ENCODE peak calls at places on chromosomes 1 and 21, in ten cellular contexts. Z, Q, O, K, Y, S, C, X, V and M are unnamed samples.

GRCh38 chr1:82162526-82163420 is 362.0 kb downstream of the ADGRL2 start:
- DNase-seq in Z (peak), Q (no peak), O (no peak), K (no peak), Y (no peak), S (no peak), C (no peak), X (no peak), V (no peak), M (no peak)

GRCh38 chr1:9289724-9290493 is 2.8 kb upstream of the SPSB1 start:
- DNase-seq in Z (peak), Q (no peak), O (no peak), K (no peak), Y (no peak), S (no peak), C (peak), X (peak), V (no peak), M (no peak)

GRCh38 chr1:151980287-151981177 is 13.1 kb downstream of the S100A10 start:
- DNase-seq in Z (no peak), Q (no peak), O (no peak), K (no peak), Y (no peak), S (no peak), C (no peak), X (peak), V (peak), M (no peak)

GRCh38 chr1:24910751-24911650 is 19.1 kb downstream of the RUNX3 start:
- DNase-seq in Z (peak), Q (no peak), O (no peak), K (no peak), Y (peak), S (no peak), C (peak), X (no peak), V (peak), M (no peak)

GRCh38 chr1:220207406-220207805 is 64.8 kb downstream of the RAB3GAP2 start:
- DNase-seq in Z (no peak), Q (no peak), O (no peak), K (no peak), Y (no peak), S (no peak), C (no peak), X (no peak), V (no peak), M (no peak)

GRCh38 chr1:111882986-111883560 is 106.4 kb downstream of the KCND3 start:
- DNase-seq in Z (no peak), Q (no peak), O (no peak), K (no peak), Y (no peak), S (no peak), C (no peak), X (no peak), V (no peak), M (no peak)

GRCh38 chr1:185861630-185862029 is 127.4 kb downstream of the HMCN1 start:
- DNase-seq in Z (peak), Q (no peak), O (no peak), K (no peak), Y (no peak), S (no peak), C (no peak), X (no peak), V (no peak), M (no peak)

GRCh38 chr1:88741413-88741812 is 57.3 kb downstream of the PKN2 start:
- DNase-seq in Z (no peak), Q (no peak), O (no peak), K (no peak), Y (no peak), S (no peak), C (no peak), X (no peak), V (no peak), M (no peak)

GRCh38 chr1:168518201-168518689 is 25.6 kb downstream of the XCL2 start:
- DNase-seq in Z (no peak), Q (no peak), O (no peak), K (no peak), Y (no peak), S (no peak), C (no peak), X (no peak), V (no peak), M (no peak)

GRCh38 chr1:102776074-102776473 is 332.2 kb downstream of the COL11A1 start:
- DNase-seq in Z (no peak), Q (peak), O (no peak), K (no peak), Y (no peak), S (no peak), C (no peak), X (no peak), V (no peak), M (no peak)

GRCh38 chr1:174953657-174954435 is 45.9 kb upstream of the CACYBP start:
- DNase-seq in Z (peak), Q (no peak), O (no peak), K (peak), Y (no peak), S (no peak), C (no peak), X (no peak), V (peak), M (no peak)

GRCh38 chr1:193727850-193728249 is 541.4 kb upstream of the B3GALT2 start:
- DNase-seq in Z (no peak), Q (no peak), O (no peak), K (no peak), Y (no peak), S (no peak), C (no peak), X (no peak), V (no peak), M (no peak)

GRCh38 chr1:33790577-33790976 is 73.3 kb upstream of the HMGB4 start:
- DNase-seq in Z (no peak), Q (no peak), O (no peak), K (no peak), Y (no peak), S (no peak), C (no peak), X (no peak), V (no peak), M (no peak)
- TF ChIP-seq CTCF in Z (no peak), Q (no peak), O (no peak), K (no peak), Y (no peak), S (no peak), C (no peak), X (no peak), V (no peak), M (no peak)

DNA sequence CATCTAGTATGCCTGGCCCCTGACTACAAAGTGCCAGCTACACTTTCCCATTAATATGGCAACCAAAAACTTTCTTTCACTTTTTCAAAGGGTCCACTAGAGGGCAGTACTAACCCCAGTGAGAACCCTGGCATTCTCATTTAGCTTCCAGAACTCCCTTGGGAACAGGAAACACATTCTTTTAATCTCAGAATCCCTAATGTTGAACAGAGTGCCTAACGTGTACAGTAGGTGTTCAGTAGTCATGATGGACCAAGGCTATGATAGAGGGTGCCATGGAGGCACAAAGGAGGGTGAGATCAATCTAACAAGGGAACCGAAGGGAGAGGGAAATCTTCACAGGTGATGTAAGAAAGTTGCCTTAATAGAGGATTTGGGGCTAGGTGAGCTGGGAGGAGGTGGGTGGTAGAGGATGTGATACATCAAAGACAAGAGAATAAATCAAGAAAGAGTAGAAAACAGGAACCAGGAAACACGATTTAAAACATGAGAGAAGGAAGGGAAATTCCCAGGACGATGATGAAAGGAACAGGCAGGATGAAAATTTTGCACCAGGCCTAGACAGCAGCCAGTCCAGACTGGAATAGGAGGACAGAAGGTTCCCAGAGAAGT is 41.5 kb downstream of the NSL1 start:
- DNase-seq in Z (peak), Q (no peak), O (no peak), K (peak), Y (no peak), S (no peak), C (no peak), X (no peak), V (no peak), M (no peak)
- TF ChIP-seq EP300 in Z (no peak), Q (no peak), O (no peak), K (no peak), Y (no peak), S (no peak), C (no peak), X (no peak), V (no peak), M (no peak)

DNA sequence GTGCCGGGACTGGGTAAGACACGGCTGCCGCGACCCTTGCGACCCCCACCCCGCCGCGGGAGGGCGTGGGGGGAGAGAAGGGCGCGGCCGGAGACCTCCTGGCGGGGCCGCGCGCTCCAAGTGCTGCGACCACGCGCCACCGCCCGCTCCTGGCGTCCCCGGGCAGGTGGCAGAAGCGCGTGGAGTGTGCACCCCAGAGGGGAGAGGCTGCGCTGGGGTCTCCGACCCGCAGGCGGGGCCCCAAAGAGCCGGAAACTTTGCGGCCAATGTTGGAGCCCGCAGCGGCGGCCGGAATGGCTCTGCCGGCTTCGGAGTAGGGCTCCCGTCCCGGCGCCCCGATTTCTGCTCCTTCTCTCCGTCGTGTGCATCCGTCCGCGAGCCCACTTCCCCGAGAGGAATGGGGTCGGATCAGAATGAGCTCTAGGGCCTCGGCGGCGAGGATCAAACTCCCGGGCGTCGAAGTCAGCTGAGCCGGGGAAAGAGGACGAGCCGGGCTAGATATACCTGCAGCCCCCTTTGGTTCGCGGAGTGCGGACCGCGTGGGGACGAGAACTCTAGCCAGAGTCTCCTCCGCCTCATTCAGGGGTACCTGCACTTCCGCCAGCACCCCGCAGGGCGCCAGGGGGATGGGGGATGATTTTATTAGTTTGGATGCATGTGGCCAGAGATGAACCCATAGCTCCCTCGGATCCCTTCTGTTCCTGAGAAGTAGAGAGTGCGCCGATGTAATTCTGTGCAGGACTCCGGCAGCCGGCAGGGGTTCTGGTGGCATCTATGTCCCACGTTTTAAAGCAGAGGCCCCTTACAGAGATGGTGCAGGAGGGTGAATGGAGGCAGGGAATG is 751 bp downstream of the STUM start:
- DNase-seq in Z (no peak), Q (no peak), O (peak), K (no peak), Y (no peak), S (no peak), C (no peak), X (no peak), V (peak), M (no peak)
- H3K4me3 ChIP-seq in Z (peak), Q (peak), O (peak), K (peak), Y (peak), S (peak), C (peak), X (peak), V (peak), M (peak)

DNA sequence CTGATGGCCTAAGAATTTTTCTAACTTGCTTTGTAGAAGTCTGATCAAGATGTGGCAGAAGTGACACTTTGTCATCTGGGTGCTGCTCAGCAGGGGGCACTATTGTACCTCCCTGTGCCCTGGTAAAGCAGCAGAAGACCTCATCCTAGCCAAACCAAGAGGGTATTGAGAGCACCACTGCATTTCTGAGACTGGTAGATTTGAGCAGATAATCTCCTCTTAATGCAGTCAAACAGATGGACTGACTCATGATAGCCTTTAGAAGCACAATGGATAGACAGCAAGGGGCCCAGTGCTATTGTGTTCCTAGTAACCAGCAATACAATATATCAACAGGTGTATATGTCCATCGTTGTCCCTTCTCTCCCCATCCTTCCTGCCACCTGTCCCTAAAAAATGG is 5.7 kb downstream of the TPM3 start:
- DNase-seq in Z (peak), Q (peak), O (no peak), K (peak), Y (peak), S (no peak), C (peak), X (no peak), V (peak), M (no peak)
- TF ChIP-seq CTCF in Z (peak), Q (peak), O (no peak), K (peak), Y (peak), S (no peak), C (peak), X (no peak), V (peak), M (no peak)

DNA sequence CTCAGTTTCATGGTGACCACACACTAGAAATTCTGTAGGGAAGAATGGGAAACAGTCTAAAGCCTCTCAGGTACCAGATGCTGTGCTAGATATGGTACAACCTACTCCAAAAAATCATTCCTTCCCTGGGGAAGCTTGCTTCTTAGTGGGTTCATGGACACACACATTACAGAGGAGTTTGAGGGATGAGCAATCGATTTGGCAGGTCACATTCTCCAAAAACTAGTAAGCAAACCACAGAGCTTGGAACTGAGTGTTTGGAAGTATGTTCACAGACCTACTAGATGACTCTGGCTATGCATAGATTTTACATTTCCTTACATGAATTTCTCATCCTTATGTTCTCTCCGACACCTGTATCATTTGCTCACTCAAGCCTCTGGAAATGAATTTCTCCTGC is 10.8 kb downstream of the EVA1C start:
- DNase-seq in Z (no peak), Q (no peak), O (no peak), K (no peak), Y (no peak), S (no peak), C (no peak), X (no peak), V (no peak), M (no peak)
- TF ChIP-seq EP300 in Z (no peak), Q (no peak), O (no peak), K (no peak), Y (no peak), S (no peak), C (no peak), X (no peak), V (no peak), M (no peak)

GRCh38 chr1:210250998-210251679 is 18.5 kb downstream of the SERTAD4 start:
- DNase-seq in Z (peak), Q (peak), O (peak), K (peak), Y (peak), S (no peak), C (peak), X (peak), V (peak), M (peak)

GRCh38 chr1:210250665-210250997 is 18.0 kb downstream of the SERTAD4 start:
- DNase-seq in Z (no peak), Q (no peak), O (no peak), K (peak), Y (peak), S (no peak), C (peak), X (no peak), V (peak), M (no peak)

GRCh38 chr1:210248341-210248740 is 15.7 kb downstream of the SERTAD4 start:
- DNase-seq in Z (no peak), Q (no peak), O (no peak), K (no peak), Y (no peak), S (no peak), C (no peak), X (no peak), V (no peak), M (peak)

GRCh38 chr1:210244746-210245367 is 12.3 kb downstream of the SERTAD4 start:
- DNase-seq in Z (no peak), Q (no peak), O (no peak), K (no peak), Y (no peak), S (no peak), C (no peak), X (no peak), V (no peak), M (no peak)

DNA sequence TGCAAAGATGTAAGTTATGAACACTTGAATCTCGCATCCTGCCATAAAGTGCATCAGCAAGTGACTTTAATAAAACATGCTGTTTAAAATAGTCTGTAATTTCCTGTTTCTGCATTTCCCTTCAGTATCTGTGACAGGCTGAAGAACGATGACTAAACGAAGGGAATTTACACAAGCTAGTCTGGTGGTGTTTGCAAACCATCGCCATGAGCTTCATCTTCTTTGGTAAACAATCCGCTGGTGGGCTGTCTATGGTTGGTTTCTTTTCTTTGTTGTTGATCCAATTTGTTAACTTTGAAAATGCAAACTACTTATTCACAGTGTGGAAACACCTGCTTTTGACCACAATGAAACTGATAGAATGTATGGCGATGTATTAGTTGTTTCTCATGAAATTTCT is 13.9 kb downstream of the SERTAD4 start:
- DNase-seq in Z (no peak), Q (no peak), O (no peak), K (no peak), Y (no peak), S (no peak), C (no peak), X (no peak), V (no peak), M (no peak)
- H3K4me3 ChIP-seq in Z (no peak), Q (no peak), O (no peak), K (no peak), Y (no peak), S (no peak), C (no peak), X (no peak), V (no peak), M (no peak)

DNA sequence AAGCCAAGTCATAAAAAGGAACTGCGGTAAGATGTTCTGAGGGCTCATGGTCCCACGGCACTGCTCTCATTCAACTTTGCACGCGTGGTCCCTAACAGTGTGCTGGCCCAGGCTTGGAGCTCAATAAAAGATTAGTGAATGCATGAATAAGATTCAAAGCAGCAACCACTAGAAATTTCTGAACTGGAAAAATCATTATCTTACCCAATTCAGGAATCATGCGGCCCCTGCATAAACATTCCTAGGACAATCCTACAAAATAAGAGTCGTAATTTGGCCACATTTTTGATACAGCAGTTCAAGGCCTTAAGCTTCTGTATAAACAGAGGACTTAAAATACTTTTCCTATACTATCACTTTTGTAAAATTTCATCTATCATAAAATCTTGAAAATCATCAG is 12.4 kb upstream of the CDC42BPA start:
- DNase-seq in Z (no peak), Q (no peak), O (no peak), K (no peak), Y (no peak), S (no peak), C (no peak), X (no peak), V (no peak), M (no peak)
- TF ChIP-seq CTCF in Z (no peak), Q (no peak), O (no peak), K (no peak), Y (no peak), S (no peak), C (no peak), X (no peak), V (no peak), M (no peak)

GRCh38 chr21:37916795-37917142 is 512 bp upstream of the KCNJ6 start:
- DNase-seq in Z (peak), Q (no peak), O (no peak), K (peak), Y (no peak), S (no peak), C (no peak), X (no peak), V (no peak), M (no peak)
- TF ChIP-seq EP300 in Z (no peak), Q (no peak), O (no peak), K (no peak), Y (no peak), S (no peak), C (no peak), X (no peak), V (no peak), M (no peak)

DNA sequence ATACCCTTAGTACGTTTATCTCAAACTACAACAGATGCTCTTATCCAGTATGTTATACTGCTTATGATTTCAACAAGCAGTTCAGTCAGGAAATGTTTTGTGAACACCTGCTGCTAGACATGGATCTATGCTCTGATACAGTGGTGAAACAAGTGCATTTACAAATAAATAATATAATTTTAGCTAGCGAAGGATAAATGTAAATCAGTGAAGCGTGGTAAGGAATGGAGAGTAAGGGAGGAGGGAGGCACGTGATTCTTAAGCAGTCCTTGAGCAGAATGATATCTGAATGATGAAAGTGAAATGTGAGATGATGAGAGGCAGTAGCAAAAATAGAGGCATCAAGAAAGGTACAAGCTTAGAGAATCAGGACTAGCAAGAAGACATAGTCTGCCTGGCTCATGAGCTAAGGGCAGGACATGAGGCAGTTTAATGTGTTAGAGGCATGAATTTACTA is 6.3 kb downstream of the TSNAX start:
- DNase-seq in Z (no peak), Q (no peak), O (no peak), K (no peak), Y (no peak), S (no peak), C (no peak), X (no peak), V (no peak), M (no peak)
- H3K4me3 ChIP-seq in Z (no peak), Q (no peak), O (no peak), K (no peak), Y (no peak), S (no peak), C (no peak), X (no peak), V (no peak), M (no peak)